ENCODE peak calls at places on chromosomes 11 and 22, in ten cellular contexts. K, E, O, T, S, C, H, B, R and J are unnamed samples.

GRCh38 chr11:44886765-44887164 is 63.9 kb downstream of the TP53I11 start:
- DNase-seq in C (peak; percentile 56), B (peak; percentile 46), R (no peak), H (no peak), E (no peak), S (no peak), T (no peak), O (no peak), K (no peak), J (no peak)

GRCh38 chr22:23818541-23818940 is 20.3 kb downstream of the DERL3 start:
- DNase-seq in T (no peak), C (no peak), H (no peak), S (no peak), E (no peak), O (no peak), B (no peak), R (no peak), K (no peak), J (no peak)

GRCh38 chr11:118998822-118999221 is 884 bp downstream of the CENATAC start:
- DNase-seq in T (peak; percentile 50), R (no peak), S (no peak), K (peak; percentile 71), B (peak; percentile 79), H (no peak), C (peak; percentile 80), O (no peak), E (no peak), J (no peak)

GRCh38 chr11:9831122-9831521 is 167.2 kb downstream of the SWAP70 start:
- DNase-seq in O (no peak), R (peak; percentile 59), S (no peak), C (no peak), H (no peak), B (no peak), T (no peak), K (no peak), E (no peak), J (no peak)

GRCh38 chr22:49976439-49977175 is 16.0 kb downstream of the PIM3 start:
- DNase-seq in R (no peak), B (no peak), H (no peak), E (peak; percentile 9), C (no peak), K (peak; percentile 3), T (peak; percentile 28), O (peak; percentile 44), S (no peak), J (no peak)

GRCh38 chr22:42768385-42769035 is 47.8 kb upstream of the A4GALT start:
- DNase-seq in C (no peak), O (no peak), E (no peak), S (no peak), K (no peak), T (no peak), R (no peak), B (no peak), H (no peak), J (no peak)

GRCh38 chr11:83649468-83649915 is 363.3 kb upstream of the CCDC90B start:
- DNase-seq in B (no peak), H (no peak), O (no peak), E (no peak), S (no peak), K (no peak), T (no peak), C (no peak), R (no peak), J (no peak)

GRCh38 chr11:65448418-65449196 is 26.0 kb downstream of the NEAT1 start:
- DNase-seq in B (peak; percentile 77), K (peak; percentile 93), R (no peak), S (peak; percentile 75), C (peak; percentile 71), E (no peak), H (no peak), O (no peak), T (peak; percentile 64), J (no peak)

GRCh38 chr11:59680287-59681154 is 11.7 kb upstream of the PATL1 start:
- DNase-seq in B (peak; percentile 89), S (no peak), H (peak; percentile 71), C (peak; percentile 87), T (peak; percentile 89), O (peak; percentile 67), E (peak; percentile 54), K (peak; percentile 88), R (peak; percentile 41), J (no peak)

GRCh38 chr22:19576460-19577421 is 52.5 kb upstream of the CLDN5 start:
- DNase-seq in H (peak; percentile 58), K (peak; percentile 67), O (peak; percentile 65), R (no peak), C (peak; percentile 73), B (peak; percentile 93), S (no peak), T (no peak), E (peak; percentile 54), J (no peak)

GRCh38 chr11:73140213-73141030 is 1.7 kb downstream of the FCHSD2 start:
- DNase-seq in R (no peak), B (peak; percentile 45), S (no peak), K (peak; percentile 59), E (no peak), C (peak; percentile 59), T (peak; percentile 32), O (peak; percentile 35), H (peak; percentile 40), J (peak; percentile 3)

GRCh38 chr22:29343313-29343805 is 27.9 kb upstream of the RASL10A start:
- DNase-seq in R (no peak), S (peak; percentile 64), C (peak; percentile 77), B (peak; percentile 10), K (peak; percentile 30), T (no peak), E (no peak), H (no peak), O (no peak), J (no peak)

GRCh38 chr11:21514298-21514697 is 678.6 kb upstream of the ANO5 start:
- DNase-seq in K (peak; percentile 1), S (no peak), H (peak; percentile 15), C (no peak), O (no peak), B (no peak), T (peak; percentile 37), E (no peak), R (peak; percentile 6), J (no peak)